ENCODE peak calls at places on chromosomes 12 and 14, in five cellular contexts. V is left cardiac atrium; P is NCI-H1092 treated with DMSO at 0.1 percent for 48 hours; D is AG09309; N is activated effector memory CD4-positive, alpha-beta T cell treated with Interleukin-2 at 50 U/mL for 16 hours. Z is an unnamed sample.

GRCh38 chr12:103423061-103423473 is 72.7 kb downstream of the C12orf42 start:
- DNase-seq in P (peak), V (no peak), N (no peak), D (no peak), Z (no peak)

GRCh38 chr14:21350539-21350938 is 33.3 kb downstream of the SUPT16H start:
- DNase-seq in N (no peak), V (no peak), D (no peak), P (no peak), Z (no peak)

GRCh38 chr14:74018029-74018703 is 922 bp downstream of the ENTPD5 start:
- DNase-seq in N (no peak), D (peak), V (no peak), P (no peak), Z (no peak)

GRCh38 chr12:89707992-89708792 is 446 bp downstream of the ATP2B1 start:
- DNase-seq in N (peak), D (no peak), P (peak), V (peak), Z (no peak)

GRCh38 chr14:25215607-25216006 is 165.7 kb upstream of the STXBP6 start:
- DNase-seq in D (no peak), N (no peak), V (no peak), P (no peak), Z (no peak)

GRCh38 chr12:26723379-26724308 is 109.3 kb downstream of the ITPR2 start:
- DNase-seq in P (no peak), V (no peak), D (no peak), N (no peak), Z (no peak)

GRCh38 chr12:27866382-27867101 is 86.5 kb upstream of the MANSC4 start:
- DNase-seq in V (no peak), N (no peak), D (no peak), P (no peak), Z (no peak)

GRCh38 chr14:65414961-65415589 is 2.5 kb downstream of the FUT8 start:
- DNase-seq in V (no peak), P (peak), D (no peak), N (no peak), Z (no peak)

GRCh38 chr12:12384601-12385321 is 27.9 kb downstream of the BORCS5 start:
- DNase-seq in V (no peak), N (peak), P (peak), D (no peak), Z (peak)

GRCh38 chr12:55822228-55822627 is 4.4 kb downstream of the ORMDL2 start:
- DNase-seq in D (no peak), N (no peak), V (no peak), P (no peak), Z (no peak)

GRCh38 chr12:97487470-97487869 is 24.9 kb downstream of the RMST start:
- DNase-seq in N (no peak), P (no peak), D (no peak), V (no peak), Z (no peak)

GRCh38 chr12:30323008-30323407 is 372.7 kb downstream of the IPO8 start:
- DNase-seq in V (no peak), N (no peak), D (no peak), P (no peak), Z (no peak)

GRCh38 chr14:101754893-101755292 is 6.6 kb upstream of the PPP2R5C start:
- DNase-seq in P (no peak), N (no peak), V (no peak), D (no peak), Z (no peak)

GRCh38 chr12:39032034-39032433 is 126.6 kb upstream of the CPNE8 start:
- DNase-seq in D (no peak), N (no peak), V (no peak), P (no peak), Z (no peak)

GRCh38 chr12:48744251-48745008 is 27.9 kb upstream of the CCNT1 start:
- DNase-seq in D (no peak), P (peak), N (no peak), V (no peak), Z (no peak)

GRCh38 chr14:65336191-65336591 is 76.3 kb upstream of the FUT8 start:
- DNase-seq in N (no peak), V (no peak), P (no peak), D (no peak), Z (no peak)

GRCh38 chr12:124786065-124786964 is 77.3 kb downstream of the SCARB1 start:
- DNase-seq in N (no peak), D (peak), P (peak), V (peak), Z (peak)

GRCh38 chr14:75486317-75486716 is 36.0 kb upstream of the BATF start:
- DNase-seq in D (no peak), V (no peak), N (no peak), P (no peak), Z (no peak)

GRCh38 chr14:93128785-93129459 is 13.2 kb upstream of the ITPK1 start:
- DNase-seq in D (no peak), V (no peak), P (no peak), N (no peak), Z (no peak)

GRCh38 chr14:87540339-87540738 is 452.6 kb downstream of the GALC start:
- DNase-seq in P (no peak), V (no peak), D (no peak), N (no peak), Z (no peak)

GRCh38 chr12:109880938-109881337 is 597 bp upstream of the GLTP start:
- DNase-seq in P (no peak), N (no peak), D (no peak), V (no peak), Z (no peak)

GRCh38 chr14:79758985-79759384 is 452.3 kb downstream of the DIO2 start:
- DNase-seq in P (no peak), N (no peak), V (no peak), D (no peak), Z (no peak)

GRCh38 chr12:62166525-62166924 is 93.7 kb upstream of the USP15 start:
- DNase-seq in P (no peak), N (no peak), D (no peak), V (no peak), Z (no peak)

GRCh38 chr14:37594916-37595808 is at the start of the genes FOXA1 and TTC6:
- DNase-seq in V (peak), D (no peak), P (peak), N (no peak), Z (no peak)

GRCh38 chr12:92539966-92540791 is 162.6 kb upstream of the PLEKHG7 start:
- DNase-seq in D (no peak), P (peak), N (no peak), V (peak), Z (no peak)

GRCh38 chr12:6953417-6954315 is 2.5 kb downstream of the PTPN6 start:
- DNase-seq in D (no peak), V (peak), N (peak), P (no peak), Z (no peak)

GRCh38 chr12:104652910-104653309 is 196.2 kb downstream of the CHST11 start:
- DNase-seq in D (no peak), N (no peak), V (no peak), P (no peak), Z (no peak)

GRCh38 chr14:95151561-95151960 is 5.8 kb downstream of the DICER1 start:
- DNase-seq in V (no peak), D (no peak), N (no peak), P (no peak), Z (no peak)

GRCh38 chr12:27975222-27976136 is 2.9 kb upstream of the PTHLH start:
- DNase-seq in V (peak), P (no peak), N (no peak), D (no peak), Z (no peak)

GRCh38 chr12:101552277-101552676 is 42.5 kb upstream of the MYBPC1 start:
- DNase-seq in V (peak), N (no peak), P (no peak), D (no peak), Z (no peak)

GRCh38 chr12:1185460-1186182 is 194.6 kb downstream of the ERC1 start:
- DNase-seq in N (no peak), P (no peak), V (no peak), D (no peak), Z (no peak)

GRCh38 chr12:18224745-18225144 is 36.6 kb upstream of the PIK3C2G start:
- DNase-seq in V (no peak), N (no peak), P (peak), D (peak), Z (no peak)

GRCh38 chr14:61663312-61663974 is 31.9 kb upstream of the HIF1A start:
- DNase-seq in P (no peak), D (no peak), N (no peak), V (no peak), Z (no peak)